ENCODE peak calls at places on chromosomes 1 and 21, in nine cellular contexts. C is CD8-positive, alpha-beta memory T cell; F is HuH-7.5; I is NCI-H1436; H is psoas muscle; O is activated T-cell treated with anti-CD3 and anti-CD28 coated beads for 1 hour; U is T-helper 2 cell; X is stimulated activated CD4-positive, alpha-beta T cell treated with anti-CD3 and anti-CD28 coated beads, Interleukin-15, amount 100 ng/mL, for 1 hour; R is smooth muscle cell of the brain vasculature. V is an unnamed sample.

GRCh38 chr1:111415461-111415860 is 12.1 kb downstream of the OVGP1 start:
- DNase-seq in C (no peak), F (no peak), I (no peak), H (no peak), O (no peak), U (no peak), X (no peak), R (no peak), V (no peak)

GRCh38 chr21:26655466-26655865 is 82.4 kb upstream of the CYYR1 start:
- DNase-seq in C (no peak), F (no peak), I (no peak), H (no peak), O (no peak), U (no peak), X (no peak), R (no peak), V (no peak)

GRCh38 chr1:230609208-230609607 is 33.1 kb upstream of the COG2 start:
- DNase-seq in C (no peak), F (no peak), I (no peak), H (no peak), O (no peak), U (no peak), X (no peak), R (no peak), V (no peak)

GRCh38 chr21:22020221-22020620 is 1022.0 kb downstream of the NCAM2 start:
- DNase-seq in C (no peak), F (no peak), I (no peak), H (no peak), O (no peak), U (no peak), X (no peak), R (no peak), V (no peak)

GRCh38 chr1:244012232-244012631 is 38.9 kb upstream of the ZBTB18 start:
- DNase-seq in C (no peak), F (no peak), I (no peak), H (no peak), O (no peak), U (no peak), X (no peak), R (no peak), V (no peak)

GRCh38 chr1:243582321-243582720 is 267.7 kb downstream of the AKT3 start:
- DNase-seq in C (no peak), F (no peak), I (no peak), H (no peak), O (no peak), U (no peak), X (no peak), R (no peak), V (no peak)

GRCh38 chr1:193111641-193112090 is 6.5 kb upstream of the GLRX2 start:
- DNase-seq in C (no peak), F (no peak), I (no peak), H (peak; percentile 75), O (no peak), U (no peak), X (no peak), R (no peak), V (no peak)

GRCh38 chr21:19049567-19049966 is 646.0 kb upstream of the TMPRSS15 start:
- DNase-seq in C (no peak), F (no peak), I (no peak), H (no peak), O (no peak), U (no peak), X (no peak), R (no peak), V (no peak)

GRCh38 chr1:210405316-210405715 is 76.6 kb downstream of the HHAT start:
- DNase-seq in C (no peak), F (no peak), I (no peak), H (no peak), O (no peak), U (no peak), X (no peak), R (no peak), V (no peak)

GRCh38 chr1:27934818-27935549 is at the start of gene SMPDL3B:
- DNase-seq in C (no peak), F (peak; percentile 53), I (peak; percentile 26), H (no peak), O (no peak), U (no peak), X (no peak), R (no peak), V (no peak)

GRCh38 chr21:41947596-41948403 is 6.0 kb downstream of the C2CD2 start:
- DNase-seq in C (no peak), F (no peak), I (no peak), H (no peak), O (no peak), U (no peak), X (no peak), R (no peak), V (no peak)

GRCh38 chr1:109197163-109198042 is 16.3 kb upstream of the SARS1 start:
- DNase-seq in C (no peak), F (peak; percentile 58), I (no peak), H (no peak), O (no peak), U (no peak), X (no peak), R (peak; percentile 35), V (no peak)

GRCh38 chr1:9246841-9247785 is 12.5 kb downstream of the H6PD start:
- DNase-seq in C (no peak), F (no peak), I (no peak), H (peak; percentile 62), O (no peak), U (no peak), X (no peak), R (no peak), V (no peak)

GRCh38 chr1:76106719-76107235 is 32.2 kb downstream of the ST6GALNAC3 start:
- DNase-seq in C (no peak), F (no peak), I (no peak), H (no peak), O (no peak), U (no peak), X (no peak), R (no peak), V (no peak)

GRCh38 chr1:44505210-44505993 is 100.3 kb downstream of the RNF220 start:
- DNase-seq in C (no peak), F (no peak), I (no peak), H (no peak), O (no peak), U (no peak), X (no peak), R (no peak), V (no peak)

GRCh38 chr1:211908453-211908852 is 77.9 kb upstream of the LPGAT1 start:
- DNase-seq in C (no peak), F (no peak), I (no peak), H (no peak), O (no peak), U (no peak), X (no peak), R (no peak), V (no peak)

GRCh38 chr1:89254658-89255287 is 17.9 kb downstream of the GBP5 start:
- DNase-seq in C (no peak), F (no peak), I (no peak), H (no peak), O (no peak), U (no peak), X (no peak), R (no peak), V (no peak)

GRCh38 chr1:52045236-52045635 is 9.8 kb downstream of the TXNDC12 start:
- DNase-seq in C (no peak), F (no peak), I (no peak), H (no peak), O (no peak), U (no peak), X (no peak), R (no peak), V (no peak)

GRCh38 chr1:69510026-69510425 is 57.7 kb upstream of the LRRC7 start:
- DNase-seq in C (no peak), F (no peak), I (no peak), H (no peak), O (no peak), U (no peak), X (no peak), R (no peak), V (no peak)

GRCh38 chr1:95223110-95223509 is 10.9 kb upstream of the RWDD3 start:
- DNase-seq in C (no peak), F (no peak), I (no peak), H (no peak), O (no peak), U (no peak), X (no peak), R (no peak), V (no peak)

GRCh38 chr1:221993444-221993948 is 251.6 kb upstream of the DUSP10 start:
- DNase-seq in C (no peak), F (no peak), I (peak; percentile 1), H (no peak), O (no peak), U (no peak), X (no peak), R (no peak), V (no peak)

GRCh38 chr1:76433528-76433927 is 359.0 kb downstream of the ST6GALNAC3 start:
- DNase-seq in C (no peak), F (no peak), I (no peak), H (no peak), O (no peak), U (no peak), X (no peak), R (no peak), V (no peak)

GRCh38 chr1:94872771-94873495 is 52.8 kb downstream of the SLC44A3 start:
- DNase-seq in C (no peak), F (no peak), I (no peak), H (no peak), O (no peak), U (no peak), X (no peak), R (no peak), V (no peak)

GRCh38 chr1:3510956-3511250 is 56.4 kb downstream of the ARHGEF16 start:
- DNase-seq in C (no peak), F (no peak), I (no peak), H (no peak), O (no peak), U (no peak), X (no peak), R (no peak), V (no peak)

GRCh38 chr1:173175514-173176146 is 31.5 kb downstream of the TNFSF4 start:
- DNase-seq in C (no peak), F (no peak), I (no peak), H (no peak), O (no peak), U (no peak), X (no peak), R (no peak), V (no peak)

GRCh38 chr1:65079941-65080340 is 68.1 kb upstream of the AK4 start:
- DNase-seq in C (no peak), F (no peak), I (no peak), H (no peak), O (no peak), U (no peak), X (no peak), R (no peak), V (no peak)

GRCh38 chr1:172176206-172176605 is 244.3 kb upstream of the C1orf105 start:
- DNase-seq in C (no peak), F (no peak), I (no peak), H (no peak), O (no peak), U (no peak), X (no peak), R (no peak), V (no peak)

GRCh38 chr1:117674521-117675400 is 68.9 kb downstream of the TENT5C start:
- DNase-seq in C (peak; percentile 38), F (peak; percentile 29), I (no peak), H (no peak), O (peak; percentile 36), U (no peak), X (no peak), R (no peak), V (peak; percentile 34)

GRCh38 chr1:91871994-91872393 is 14.0 kb downstream of the TGFBR3 start:
- DNase-seq in C (no peak), F (no peak), I (no peak), H (no peak), O (no peak), U (no peak), X (no peak), R (no peak), V (no peak)

GRCh38 chr1:1349256-1350012 is at the start of gene DVL1:
- DNase-seq in C (peak; percentile 74), F (peak; percentile 92), I (peak; percentile 52), H (peak; percentile 88), O (peak; percentile 72), U (peak; percentile 45), X (peak; percentile 67), R (no peak), V (peak; percentile 73)

GRCh38 chr21:15870819-15871218 is 141.0 kb downstream of the USP25 start:
- DNase-seq in C (no peak), F (no peak), I (no peak), H (no peak), O (no peak), U (no peak), X (no peak), R (no peak), V (no peak)